ENCODE peak calls at places on chromosomes 11 and 22, in nine cellular contexts. U, E, G, S, H, B, Y, O and V are unnamed samples.

GRCh38 chr11:108824601-108825000 is 159.7 kb downstream of the DDX10 start:
- DNase-seq in U (no peak), E (no peak), G (no peak), S (no peak), H (no peak), B (no peak), Y (no peak), O (no peak), V (no peak)

GRCh38 chr11:128573674-128574073 is 13.7 kb downstream of the ETS1 start:
- DNase-seq in U (no peak), E (no peak), G (no peak), S (no peak), H (no peak), B (no peak), Y (no peak), O (no peak), V (no peak)

GRCh38 chr11:73225851-73226250 is 7.8 kb downstream of the P2RY2 start:
- DNase-seq in U (no peak), E (no peak), G (no peak), S (no peak), H (no peak), B (peak; percentile 43), Y (no peak), O (no peak), V (no peak)

GRCh38 chr11:10298342-10298741 is 4.3 kb upstream of the SBF2 start:
- DNase-seq in U (peak; percentile 36), E (no peak), G (no peak), S (no peak), H (no peak), B (no peak), Y (no peak), O (no peak), V (no peak)

GRCh38 chr11:47571895-47572294 is 6.5 kb downstream of the PTPMT1 start:
- DNase-seq in U (no peak), E (no peak), G (no peak), S (no peak), H (no peak), B (no peak), Y (no peak), O (no peak), V (no peak)

GRCh38 chr22:11598492-11599440 is 3929.2 kb upstream of the OR11H1 start:
- DNase-seq in U (no peak), E (peak; percentile 72), G (no peak), S (no peak), H (no peak), B (peak; percentile 69), Y (no peak), O (no peak), V (no peak)

GRCh38 chr22:19488285-19488684 is 8.6 kb downstream of the CDC45 start:
- DNase-seq in U (no peak), E (no peak), G (no peak), S (no peak), H (no peak), B (no peak), Y (no peak), O (no peak), V (no peak)

GRCh38 chr11:7596975-7597391 is 76.3 kb downstream of the CYB5R2 start:
- DNase-seq in U (no peak), E (no peak), G (no peak), S (no peak), H (no peak), B (no peak), Y (no peak), O (no peak), V (no peak)

GRCh38 chr22:38418589-38418988 is 36.4 kb downstream of the KCNJ4 start:
- DNase-seq in U (no peak), E (peak; percentile 60), G (no peak), S (no peak), H (no peak), B (peak; percentile 49), Y (no peak), O (no peak), V (no peak)

GRCh38 chr11:44417756-44418437 is 108.0 kb upstream of the ALX4 start:
- DNase-seq in U (peak; percentile 50), E (no peak), G (no peak), S (no peak), H (no peak), B (no peak), Y (no peak), O (no peak), V (no peak)

GRCh38 chr11:88363566-88364169 is 26.1 kb upstream of the CTSC start:
- DNase-seq in U (no peak), E (no peak), G (no peak), S (no peak), H (no peak), B (no peak), Y (no peak), O (no peak), V (no peak)

GRCh38 chr11:85835263-85835662 is 19.9 kb upstream of the CCDC83 start:
- DNase-seq in U (no peak), E (no peak), G (no peak), S (no peak), H (no peak), B (no peak), Y (no peak), O (no peak), V (no peak)

GRCh38 chr22:21686634-21687393 is 21.0 kb downstream of the PPIL2 start:
- DNase-seq in U (no peak), E (peak; percentile 51), G (no peak), S (no peak), H (no peak), B (peak; percentile 48), Y (no peak), O (no peak), V (no peak)

GRCh38 chr11:9330387-9331384 is 16.3 kb upstream of the TMEM41B start:
- DNase-seq in U (no peak), E (no peak), G (no peak), S (no peak), H (no peak), B (no peak), Y (no peak), O (no peak), V (no peak)

DNA sequence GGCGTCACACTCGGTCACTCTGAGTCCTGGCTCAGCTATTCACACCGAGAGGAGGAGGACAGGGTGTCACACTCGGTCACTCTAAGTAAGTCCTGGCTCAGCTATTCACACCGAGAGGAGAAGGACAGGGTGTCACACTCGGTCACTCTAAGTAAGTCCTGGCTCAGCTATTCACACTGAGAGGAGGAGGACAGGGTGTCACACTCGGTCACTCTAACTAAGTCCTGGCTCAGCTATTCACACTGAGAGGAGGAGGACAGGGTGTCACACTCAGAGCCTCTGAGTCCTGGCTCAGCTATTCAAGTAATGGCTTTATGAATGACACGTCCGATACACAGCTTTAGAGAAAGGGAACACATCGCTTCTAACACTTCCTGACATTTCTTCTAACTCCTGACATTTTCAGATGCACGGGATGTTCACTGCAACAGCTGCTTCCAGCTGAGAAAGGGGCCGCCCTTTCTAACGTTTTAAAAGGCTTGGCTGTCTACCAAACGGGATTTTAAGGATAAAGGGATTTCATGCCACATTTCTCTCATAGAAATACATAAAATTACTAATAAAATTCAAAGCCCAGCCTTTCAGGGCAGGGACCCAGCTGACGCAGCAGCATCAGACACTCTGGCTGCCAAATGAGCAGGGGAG is 28.1 kb downstream of the DRD4 start:
- DNase-seq in U (no peak), E (no peak), G (no peak), S (no peak), H (no peak), B (no peak), Y (no peak), O (no peak), V (no peak)
- H3K4me3 ChIP-seq in U (no peak overlapping the region), E (no peak overlapping the region), G (no peak overlapping the region), S (no peak overlapping the region), H (no peak overlapping the region), B (no peak overlapping the region), Y (no peak overlapping the region), O (no peak overlapping the region), V (no peak overlapping the region)

DNA sequence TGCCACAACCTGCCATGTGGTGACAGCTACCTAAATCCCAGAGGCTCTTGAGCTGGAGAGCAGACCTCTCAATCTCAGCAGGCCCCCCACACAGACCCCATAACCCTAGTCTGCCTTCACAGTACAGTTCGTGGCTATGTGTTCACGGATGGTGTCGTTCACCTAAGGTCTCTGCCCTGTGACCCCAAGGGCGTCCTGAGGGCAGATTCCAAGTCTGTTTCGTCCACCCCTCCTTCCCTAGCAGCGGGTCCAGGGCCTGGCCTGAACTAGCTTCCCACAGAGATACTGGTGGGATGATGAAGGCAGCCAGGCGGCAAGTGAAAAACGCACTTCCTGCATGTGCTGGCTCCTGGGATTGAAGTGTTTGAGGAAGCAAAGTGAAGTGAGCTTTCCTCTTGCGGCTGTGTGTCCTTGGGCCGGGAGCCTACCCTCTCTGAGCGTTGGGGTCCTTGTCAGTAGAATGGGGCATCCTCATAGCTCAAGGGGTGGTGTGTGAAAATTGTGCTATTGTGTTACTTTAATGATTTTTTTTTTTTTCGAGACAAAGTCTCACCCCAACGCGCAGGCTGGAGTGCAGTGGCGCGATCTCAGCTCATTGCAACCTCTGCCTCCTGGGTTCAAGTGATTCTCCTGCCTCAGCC is 70.1 kb downstream of the LRP5 start:
- DNase-seq in U (no peak), E (no peak), G (no peak), S (no peak), H (no peak), B (no peak), Y (no peak), O (no peak), V (no peak)
- H3K4me1 ChIP-seq in U (peaks cover 46% of the 10 kb centered on the region), E (peaks cover 25% of the 10 kb centered on the region), G (no peaks in the 10 kb centered on the region), S (no peaks in the 10 kb centered on the region), H (peaks cover 24% of the 10 kb centered on the region), B (peaks cover 17% of the 10 kb centered on the region), Y (peaks cover 26% of the 10 kb centered on the region), O (peaks cover 37% of the 10 kb centered on the region), V (peaks cover 63% of the 10 kb centered on the region)

DNA sequence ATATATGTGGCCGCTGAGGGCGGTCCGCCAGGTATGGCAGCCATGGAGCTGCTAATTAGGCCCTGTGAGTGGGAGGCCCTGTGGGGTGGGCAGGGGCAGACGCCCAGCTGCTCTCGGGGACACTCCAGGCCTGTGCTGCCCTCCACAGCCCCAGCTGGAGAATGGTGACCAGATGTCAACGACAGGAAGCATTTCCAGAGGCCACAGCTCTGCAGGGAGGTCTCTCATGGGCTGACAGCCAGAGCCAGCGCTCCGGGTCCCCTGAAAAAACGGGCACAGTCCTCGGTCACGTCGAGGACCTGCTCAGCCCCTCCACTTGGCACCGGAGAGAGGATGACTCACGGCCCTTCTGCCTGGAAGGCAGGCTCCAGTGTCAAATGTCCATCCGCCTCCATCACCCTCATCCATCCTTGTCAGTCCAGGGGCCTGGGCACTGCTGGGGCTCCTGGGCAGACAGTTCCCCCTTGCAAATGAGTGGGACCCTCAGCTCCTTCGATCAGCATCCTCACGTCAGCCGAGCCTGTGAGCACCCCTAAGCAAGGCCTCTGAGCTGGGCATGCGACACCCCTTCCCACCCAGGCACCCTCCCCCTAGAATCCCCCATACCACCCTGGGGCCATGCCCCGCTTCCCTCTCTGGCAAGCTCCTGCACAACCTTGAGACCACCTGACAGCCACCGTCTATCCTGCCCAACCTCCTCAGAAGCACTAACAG is 1.9 kb downstream of the BID start:
- DNase-seq in U (no peak), E (peak; percentile 77), G (peak; percentile 87), S (no peak), H (no peak), B (peak; percentile 72), Y (no peak), O (no peak), V (no peak)
- TF ChIP-seq CTCF in U (no peak), E (no peak), G (no peak), S (no peak), H (no peak), B (no peak), Y (no peak), O (no peak), V (no peak)

DNA sequence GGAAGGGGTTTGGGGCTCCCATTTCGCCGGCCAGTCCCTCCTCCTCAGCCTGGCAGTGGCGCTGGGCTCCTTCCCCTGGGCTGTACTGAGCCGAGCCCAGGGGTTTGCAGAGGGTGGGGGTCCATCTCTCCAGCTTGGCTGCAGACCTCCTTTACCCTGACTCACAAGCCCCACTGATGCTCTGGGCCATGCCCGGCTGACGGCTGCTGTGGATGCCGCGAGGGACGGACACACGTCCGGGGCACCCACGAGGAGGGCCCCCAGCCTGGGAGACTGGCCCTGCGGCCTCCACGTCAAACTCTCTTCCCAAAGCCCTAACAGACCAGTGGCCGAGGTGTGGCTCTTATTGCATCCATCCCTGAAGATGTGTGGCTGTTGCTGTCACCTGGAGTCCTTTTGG is 14.1 kb downstream of the PMM1 start:
- DNase-seq in U (no peak), E (no peak), G (no peak), S (no peak), H (no peak), B (no peak), Y (no peak), O (no peak), V (no peak)
- H3K4me3 ChIP-seq in U (no peak overlapping the region), E (no peak overlapping the region), G (no peak overlapping the region), S (no peak overlapping the region), H (no peak overlapping the region), B (no peak overlapping the region), Y (no peak overlapping the region), O (no peak overlapping the region), V (no peak overlapping the region)